ENCODE peak calls at places on chromosomes 5 and 9, in five cellular contexts. D is NAMALWA; T is occipital lobe; M is stimulated activated CD8-positive, alpha-beta memory T cell treated with anti-CD3 and anti-CD28 coated beads, Interleukin-2, amount 100 ng/mL, for 1 hour; L is OCI-LY7. Y is an unnamed sample.

GRCh38 chr9:113548221-113549041 is 84.9 kb downstream of the RGS3 start:
- DNase-seq in T (peak; percentile 31), M (no peak), D (no peak), L (peak; percentile 22), Y (peak; percentile 29)

GRCh38 chr9:104071589-104071988 is 22.5 kb upstream of the SMC2 start:
- DNase-seq in M (no peak), T (no peak), L (no peak), D (no peak), Y (no peak)

GRCh38 chr5:125659316-125660071 is 763.7 kb upstream of the GRAMD2B start:
- DNase-seq in M (no peak), D (no peak), L (no peak), T (no peak), Y (no peak)

GRCh38 chr9:68702493-68702892 is 2.5 kb upstream of the PIP5K1B start:
- DNase-seq in L (no peak), D (no peak), M (no peak), T (no peak), Y (no peak)

GRCh38 chr9:37679649-37680402 is 29.1 kb downstream of the FRMPD1 start:
- DNase-seq in M (no peak), L (no peak), T (no peak), D (no peak), Y (no peak)

GRCh38 chr5:33671700-33672291 is 220.0 kb downstream of the ADAMTS12 start:
- DNase-seq in M (no peak), L (no peak), D (no peak), T (no peak), Y (no peak)

GRCh38 chr5:44839018-44839681 is 30.4 kb downstream of the MRPS30 start:
- DNase-seq in L (no peak), T (no peak), M (no peak), D (no peak), Y (no peak)

GRCh38 chr9:138038244-138038671 is 160.7 kb downstream of the CACNA1B start:
- DNase-seq in D (no peak), L (no peak), M (no peak), T (no peak), Y (no peak)

GRCh38 chr5:35938518-35939227 is at the start of gene CAPSL:
- DNase-seq in L (peak; percentile 31), D (peak; percentile 57), M (no peak), T (peak; percentile 10), Y (peak; percentile 29)

GRCh38 chr9:19149230-19149629 is 21.9 kb upstream of the PLIN2 start:
- DNase-seq in T (no peak), D (no peak), M (no peak), L (no peak), Y (no peak)

GRCh38 chr5:178535299-178536175 is 54.7 kb downstream of the COL23A1 start:
- DNase-seq in L (no peak), M (no peak), T (peak; percentile 70), D (no peak), Y (no peak)

GRCh38 chr5:122929001-122929400 is 83.6 kb downstream of the SNX24 start:
- DNase-seq in D (no peak), T (no peak), L (no peak), M (no peak), Y (no peak)

GRCh38 chr9:95963659-95964058 is 88.2 kb downstream of the ERCC6L2 start:
- DNase-seq in L (no peak), D (no peak), T (no peak), M (no peak), Y (no peak)

GRCh38 chr9:13443380-13444271 is 164.1 kb upstream of the MPDZ start:
- DNase-seq in D (no peak), L (no peak), T (peak; percentile 28), M (no peak), Y (no peak)

GRCh38 chr9:122812736-122813135 is 12.8 kb downstream of the OR1K1 start:
- DNase-seq in M (no peak), L (no peak), T (no peak), D (no peak), Y (no peak)

GRCh38 chr5:43560128-43560527 is 3.3 kb upstream of the PAIP1 start:
- DNase-seq in M (no peak), T (no peak), D (no peak), L (no peak), Y (no peak)